ENCODE peak calls at places on chromosomes 4 and X, in eight cellular contexts. One of them, this sample, is unnamed.

GRCh38 chr4:73780243-73780642 is 39.9 kb downstream of the CXCL8 start:
- DNase-seq in WTC11: no peak
- DNase-seq in upper lobe of left lung: no peak
- DNase-seq in K562: no peak
- DNase-seq in fibroblast of pulmonary artery: no peak
- DNase-seq in body of pancreas: no peak
- DNase-seq in CD8-positive, alpha-beta T cell: no peak
- DNase-seq in mammary epithelial cell: no peak
- DNase-seq in this sample: no peak

GRCh38 chrX:105211051-105211575 is 9.4 kb downstream of the TEX13A start:
- DNase-seq in WTC11: no peak
- DNase-seq in upper lobe of left lung: no peak
- DNase-seq in K562: no peak
- DNase-seq in fibroblast of pulmonary artery: peak; percentile 7
- DNase-seq in body of pancreas: no peak
- DNase-seq in CD8-positive, alpha-beta T cell: no peak
- DNase-seq in mammary epithelial cell: peak; percentile 4
- DNase-seq in this sample: no peak

GRCh38 chr4:176769519-176769918 is 23.2 kb downstream of the VEGFC start:
- DNase-seq in WTC11: no peak
- DNase-seq in upper lobe of left lung: no peak
- DNase-seq in K562: no peak
- DNase-seq in fibroblast of pulmonary artery: peak; percentile 96
- DNase-seq in body of pancreas: no peak
- DNase-seq in CD8-positive, alpha-beta T cell: no peak
- DNase-seq in mammary epithelial cell: peak; percentile 93
- DNase-seq in this sample: no peak

GRCh38 chr4:8051644-8052043 is 107.0 kb downstream of the ABLIM2 start:
- DNase-seq in WTC11: no peak
- DNase-seq in upper lobe of left lung: no peak
- DNase-seq in K562: no peak
- DNase-seq in fibroblast of pulmonary artery: no peak
- DNase-seq in body of pancreas: no peak
- DNase-seq in CD8-positive, alpha-beta T cell: no peak
- DNase-seq in mammary epithelial cell: no peak
- DNase-seq in this sample: no peak

GRCh38 chr4:158197194-158197593 is 13.1 kb upstream of the TMEM144 start:
- DNase-seq in WTC11: no peak
- DNase-seq in upper lobe of left lung: no peak
- DNase-seq in K562: no peak
- DNase-seq in fibroblast of pulmonary artery: no peak
- DNase-seq in body of pancreas: no peak
- DNase-seq in CD8-positive, alpha-beta T cell: no peak
- DNase-seq in mammary epithelial cell: no peak
- DNase-seq in this sample: no peak

GRCh38 chrX:52217494-52218160 is 32.9 kb downstream of the MAGED4 start:
- DNase-seq in WTC11: peak; percentile 51
- DNase-seq in upper lobe of left lung: no peak
- DNase-seq in K562: no peak
- DNase-seq in fibroblast of pulmonary artery: no peak
- DNase-seq in body of pancreas: no peak
- DNase-seq in CD8-positive, alpha-beta T cell: no peak
- DNase-seq in mammary epithelial cell: no peak
- DNase-seq in this sample: no peak

GRCh38 chr4:74005528-74005927 is 7.1 kb upstream of the CXCL5 start:
- DNase-seq in WTC11: no peak
- DNase-seq in upper lobe of left lung: no peak
- DNase-seq in K562: no peak
- DNase-seq in fibroblast of pulmonary artery: peak; percentile 25
- DNase-seq in body of pancreas: no peak
- DNase-seq in CD8-positive, alpha-beta T cell: no peak
- DNase-seq in mammary epithelial cell: peak; percentile 97
- DNase-seq in this sample: no peak

GRCh38 chr4:3792813-3793212 is 26.6 kb downstream of the ADRA2C start:
- DNase-seq in WTC11: peak; percentile 92
- DNase-seq in upper lobe of left lung: no peak
- DNase-seq in K562: peak; percentile 31
- DNase-seq in fibroblast of pulmonary artery: no peak
- DNase-seq in body of pancreas: no peak
- DNase-seq in CD8-positive, alpha-beta T cell: no peak
- DNase-seq in mammary epithelial cell: no peak
- DNase-seq in this sample: no peak

GRCh38 chrX:70960728-70961127 is 29.8 kb upstream of the SLC7A3 start:
- DNase-seq in WTC11: no peak
- DNase-seq in upper lobe of left lung: no peak
- DNase-seq in K562: no peak
- DNase-seq in fibroblast of pulmonary artery: peak; percentile 6
- DNase-seq in body of pancreas: no peak
- DNase-seq in CD8-positive, alpha-beta T cell: no peak
- DNase-seq in mammary epithelial cell: no peak
- DNase-seq in this sample: no peak

GRCh38 chrX:77962068-77962902 is 7.2 kb downstream of the PGAM4 start:
- DNase-seq in WTC11: no peak
- DNase-seq in upper lobe of left lung: no peak
- DNase-seq in K562: no peak
- DNase-seq in fibroblast of pulmonary artery: peak; percentile 24
- DNase-seq in body of pancreas: no peak
- DNase-seq in CD8-positive, alpha-beta T cell: peak; percentile 50
- DNase-seq in mammary epithelial cell: no peak
- DNase-seq in this sample: no peak

GRCh38 chr4:108540536-108540935 is 79.8 kb upstream of the RPL34 start:
- DNase-seq in WTC11: no peak
- DNase-seq in upper lobe of left lung: no peak
- DNase-seq in K562: no peak
- DNase-seq in fibroblast of pulmonary artery: no peak
- DNase-seq in body of pancreas: no peak
- DNase-seq in CD8-positive, alpha-beta T cell: no peak
- DNase-seq in mammary epithelial cell: no peak
- DNase-seq in this sample: no peak

GRCh38 chr4:45566896-45567603 is 556.8 kb downstream of the GABRG1 start:
- DNase-seq in WTC11: no peak
- DNase-seq in upper lobe of left lung: no peak
- DNase-seq in K562: no peak
- DNase-seq in fibroblast of pulmonary artery: no peak
- DNase-seq in body of pancreas: no peak
- DNase-seq in CD8-positive, alpha-beta T cell: no peak
- DNase-seq in mammary epithelial cell: no peak
- DNase-seq in this sample: no peak

GRCh38 chr4:19486400-19486799 is 765.3 kb upstream of the SLIT2 start:
- DNase-seq in WTC11: no peak
- DNase-seq in upper lobe of left lung: no peak
- DNase-seq in K562: no peak
- DNase-seq in fibroblast of pulmonary artery: no peak
- DNase-seq in body of pancreas: no peak
- DNase-seq in CD8-positive, alpha-beta T cell: no peak
- DNase-seq in mammary epithelial cell: no peak
- DNase-seq in this sample: no peak

DNA sequence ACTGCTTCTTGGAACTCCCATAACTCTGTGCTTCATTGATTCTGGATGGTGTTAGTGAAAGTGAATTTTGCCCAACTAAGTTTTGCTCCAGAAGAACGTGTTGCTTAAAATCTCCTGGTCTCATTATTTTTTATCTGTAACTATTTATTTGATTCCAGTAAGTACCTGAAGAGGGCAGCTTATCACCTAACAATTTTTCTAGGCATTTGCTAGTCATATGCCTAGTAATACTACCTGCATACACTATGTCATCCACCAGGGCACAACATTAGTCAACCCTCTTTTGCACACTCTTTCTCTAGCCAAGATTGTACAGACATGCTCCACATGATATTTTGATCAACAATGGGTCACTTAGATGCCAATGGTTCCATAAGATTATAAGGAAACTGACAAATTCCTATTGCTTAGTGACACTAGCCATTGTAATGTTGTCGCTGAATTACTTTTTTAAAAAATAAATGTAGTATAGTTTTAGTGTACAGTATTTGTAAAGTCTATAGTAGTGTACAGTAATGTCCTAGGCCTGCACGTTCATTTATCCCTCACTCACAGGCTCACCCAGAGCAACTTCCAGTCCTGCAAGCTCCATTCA is 499.9 kb upstream of the AADAT start:
- DNase-seq in WTC11: no peak
- DNase-seq in upper lobe of left lung: no peak
- DNase-seq in K562: no peak
- DNase-seq in fibroblast of pulmonary artery: peak; percentile 22
- DNase-seq in body of pancreas: no peak
- DNase-seq in CD8-positive, alpha-beta T cell: no peak
- DNase-seq in mammary epithelial cell: peak; percentile 54
- DNase-seq in this sample: no peak
- TF ChIP-seq CTCF in WTC11: no peak
- TF ChIP-seq CTCF in upper lobe of left lung: no peak
- TF ChIP-seq CTCF in K562: no peak
- TF ChIP-seq CTCF in fibroblast of pulmonary artery: no peak
- TF ChIP-seq CTCF in body of pancreas: no peak
- TF ChIP-seq CTCF in CD8-positive, alpha-beta T cell: no peak
- TF ChIP-seq CTCF in mammary epithelial cell: peak; percentile 74
- TF ChIP-seq CTCF in this sample: peak; percentile 77

GRCh38 chrX:100635040-100635439 is 1.6 kb downstream of the TSPAN6 start:
- DNase-seq in WTC11: no peak
- DNase-seq in upper lobe of left lung: no peak
- DNase-seq in K562: no peak
- DNase-seq in fibroblast of pulmonary artery: no peak
- DNase-seq in body of pancreas: no peak
- DNase-seq in CD8-positive, alpha-beta T cell: no peak
- DNase-seq in mammary epithelial cell: no peak
- DNase-seq in this sample: no peak

GRCh38 chrX:100635989-100636320 is 651 bp downstream of the TSPAN6 start:
- DNase-seq in WTC11: no peak
- DNase-seq in upper lobe of left lung: no peak
- DNase-seq in K562: no peak
- DNase-seq in fibroblast of pulmonary artery: no peak
- DNase-seq in body of pancreas: no peak
- DNase-seq in CD8-positive, alpha-beta T cell: no peak
- DNase-seq in mammary epithelial cell: no peak
- DNase-seq in this sample: no peak

GRCh38 chrX:100642296-100642695 is 1.7 kb upstream of the SRPX2 start:
- DNase-seq in WTC11: no peak
- DNase-seq in upper lobe of left lung: no peak
- DNase-seq in K562: no peak
- DNase-seq in fibroblast of pulmonary artery: no peak
- DNase-seq in body of pancreas: no peak
- DNase-seq in CD8-positive, alpha-beta T cell: no peak
- DNase-seq in mammary epithelial cell: no peak
- DNase-seq in this sample: no peak

GRCh38 chrX:100636321-100636991 is at the start of gene TSPAN6:
- DNase-seq in WTC11: peak; percentile 78
- DNase-seq in upper lobe of left lung: peak; percentile 64
- DNase-seq in K562: peak; percentile 11
- DNase-seq in fibroblast of pulmonary artery: peak; percentile 91
- DNase-seq in body of pancreas: peak; percentile 85
- DNase-seq in CD8-positive, alpha-beta T cell: peak; percentile 79
- DNase-seq in mammary epithelial cell: peak; percentile 75
- DNase-seq in this sample: peak; percentile 66
- TF ChIP-seq CTCF in WTC11: no peak
- TF ChIP-seq CTCF in upper lobe of left lung: peak; percentile 39
- TF ChIP-seq CTCF in K562: peak; percentile 29
- TF ChIP-seq CTCF in fibroblast of pulmonary artery: peak; percentile 52
- TF ChIP-seq CTCF in body of pancreas: peak; percentile 29
- TF ChIP-seq CTCF in CD8-positive, alpha-beta T cell: peak; percentile 19
- TF ChIP-seq CTCF in mammary epithelial cell: peak; percentile 26
- TF ChIP-seq CTCF in this sample: peak; percentile 63

GRCh38 chrX:8366491-8366890 is 98.1 kb upstream of the VCX3B start:
- DNase-seq in WTC11: no peak
- DNase-seq in upper lobe of left lung: no peak
- DNase-seq in K562: no peak
- DNase-seq in fibroblast of pulmonary artery: no peak
- DNase-seq in body of pancreas: no peak
- DNase-seq in CD8-positive, alpha-beta T cell: no peak
- DNase-seq in mammary epithelial cell: no peak
- DNase-seq in this sample: no peak

DNA sequence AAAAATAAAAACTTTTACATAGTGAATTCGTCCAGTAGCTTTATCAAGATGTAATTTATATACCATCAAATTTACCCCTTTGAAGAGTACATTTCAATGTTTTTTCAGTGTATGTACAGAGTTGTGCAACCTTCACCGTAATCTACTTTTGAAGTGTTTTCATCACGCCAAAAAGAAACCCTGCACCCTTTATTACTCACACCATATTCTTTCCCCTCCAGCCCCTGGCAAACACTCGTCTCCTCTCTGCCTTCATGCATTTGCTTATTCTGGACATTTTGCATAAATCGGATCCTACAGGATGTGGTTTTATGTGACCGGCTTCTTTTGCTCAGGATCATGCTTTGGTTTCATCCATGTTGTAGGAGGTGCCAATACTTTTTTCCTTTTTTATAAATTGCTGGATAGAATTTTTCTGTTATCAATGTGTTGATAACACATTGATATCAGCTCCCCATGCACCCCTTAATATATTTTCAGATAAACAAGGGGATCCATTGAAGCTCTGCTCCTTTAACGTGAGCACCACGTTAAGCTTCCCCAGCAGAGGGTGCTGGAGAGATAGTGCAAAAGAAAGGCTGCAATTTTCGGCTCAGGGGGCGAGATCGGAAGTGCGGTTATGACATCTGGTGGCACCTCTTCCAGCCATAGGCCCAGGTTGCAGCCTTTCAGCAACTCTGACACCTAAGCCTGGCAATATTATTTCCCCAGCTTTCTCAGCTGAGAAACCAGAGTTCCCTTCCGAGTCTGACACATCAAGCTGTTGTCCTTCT is 100.1 kb upstream of the VCX3B start:
- DNase-seq in WTC11: peak; percentile 60
- DNase-seq in upper lobe of left lung: peak; percentile 47
- DNase-seq in K562: no peak
- DNase-seq in fibroblast of pulmonary artery: peak; percentile 20
- DNase-seq in body of pancreas: peak; percentile 25
- DNase-seq in CD8-positive, alpha-beta T cell: no peak
- DNase-seq in mammary epithelial cell: no peak
- DNase-seq in this sample: no peak
- TF ChIP-seq CTCF in WTC11: peak; percentile 15
- TF ChIP-seq CTCF in upper lobe of left lung: peak; percentile 31
- TF ChIP-seq CTCF in K562: no peak
- TF ChIP-seq CTCF in fibroblast of pulmonary artery: peak; percentile 43
- TF ChIP-seq CTCF in body of pancreas: no peak
- TF ChIP-seq CTCF in CD8-positive, alpha-beta T cell: no peak
- TF ChIP-seq CTCF in mammary epithelial cell: peak; percentile 30
- TF ChIP-seq CTCF in this sample: peak; percentile 62

GRCh38 chr4:151048913-151049312 is 33.8 kb upstream of the LRBA start:
- DNase-seq in WTC11: peak; percentile 24
- DNase-seq in upper lobe of left lung: no peak
- DNase-seq in K562: no peak
- DNase-seq in fibroblast of pulmonary artery: no peak
- DNase-seq in body of pancreas: no peak
- DNase-seq in CD8-positive, alpha-beta T cell: no peak
- DNase-seq in mammary epithelial cell: no peak
- DNase-seq in this sample: no peak

GRCh38 chr4:151043803-151044535 is 28.9 kb upstream of the LRBA start:
- DNase-seq in WTC11: no peak
- DNase-seq in upper lobe of left lung: no peak
- DNase-seq in K562: no peak
- DNase-seq in fibroblast of pulmonary artery: no peak
- DNase-seq in body of pancreas: no peak
- DNase-seq in CD8-positive, alpha-beta T cell: no peak
- DNase-seq in mammary epithelial cell: no peak
- DNase-seq in this sample: no peak

GRCh38 chr4:151049430-151049884 is 34.4 kb upstream of the LRBA start:
- DNase-seq in WTC11: peak; percentile 75
- DNase-seq in upper lobe of left lung: no peak
- DNase-seq in K562: no peak
- DNase-seq in fibroblast of pulmonary artery: no peak
- DNase-seq in body of pancreas: no peak
- DNase-seq in CD8-positive, alpha-beta T cell: no peak
- DNase-seq in mammary epithelial cell: no peak
- DNase-seq in this sample: no peak

GRCh38 chr4:151045907-151046306 is 30.8 kb upstream of the LRBA start:
- DNase-seq in WTC11: peak; percentile 33
- DNase-seq in upper lobe of left lung: no peak
- DNase-seq in K562: peak; percentile 33
- DNase-seq in fibroblast of pulmonary artery: no peak
- DNase-seq in body of pancreas: peak; percentile 16
- DNase-seq in CD8-positive, alpha-beta T cell: no peak
- DNase-seq in mammary epithelial cell: no peak
- DNase-seq in this sample: no peak

GRCh38 chr4:151046609-151047008 is 31.5 kb upstream of the LRBA start:
- DNase-seq in WTC11: no peak
- DNase-seq in upper lobe of left lung: no peak
- DNase-seq in K562: no peak
- DNase-seq in fibroblast of pulmonary artery: no peak
- DNase-seq in body of pancreas: no peak
- DNase-seq in CD8-positive, alpha-beta T cell: no peak
- DNase-seq in mammary epithelial cell: no peak
- DNase-seq in this sample: no peak
- TF ChIP-seq CTCF in WTC11: no peak
- TF ChIP-seq CTCF in upper lobe of left lung: no peak
- TF ChIP-seq CTCF in K562: no peak
- TF ChIP-seq CTCF in fibroblast of pulmonary artery: no peak
- TF ChIP-seq CTCF in body of pancreas: no peak
- TF ChIP-seq CTCF in CD8-positive, alpha-beta T cell: no peak
- TF ChIP-seq CTCF in mammary epithelial cell: no peak
- TF ChIP-seq CTCF in this sample: no peak